ENCODE peak calls at places on chromosomes 5 and 9, in seven cellular contexts. V is heart left ventricle, K is body of pancreas, D is HCT116, A is adrenal gland, Y is breast epithelium, L is IMR-90. S is an unnamed sample.

GRCh38 chr9:90966475-90967150 is 165.0 kb downstream of the SYK start:
- DNase-seq in V (no peak), K (no peak), D (no peak), A (no peak), Y (no peak), L (peak), S (no peak)

GRCh38 chr5:136526798-136527197 is 161.5 kb upstream of the TRPC7 start:
- DNase-seq in V (no peak), K (no peak), D (no peak), A (no peak), Y (no peak), L (no peak), S (no peak)

GRCh38 chr5:78331523-78332080 is 28.8 kb upstream of the SCAMP1 start:
- DNase-seq in V (no peak), K (no peak), D (no peak), A (no peak), Y (no peak), L (no peak), S (no peak)

GRCh38 chr5:159331099-159331973 is 1.0 kb upstream of the IL12B start:
- DNase-seq in V (peak), K (peak), D (no peak), A (peak), Y (peak), L (peak), S (peak)

GRCh38 chr9:20220286-20220685 is 402.0 kb downstream of the MLLT3 start:
- DNase-seq in V (no peak), K (no peak), D (no peak), A (no peak), Y (no peak), L (no peak), S (no peak)

GRCh38 chr9:28899267-28899666 is 1326.0 kb upstream of the C9orf72 start:
- DNase-seq in V (no peak), K (no peak), D (no peak), A (no peak), Y (no peak), L (no peak), S (no peak)

GRCh38 chr9:96646081-96646991 is 8.8 kb downstream of the PRXL2C start:
- DNase-seq in V (no peak), K (no peak), D (no peak), A (no peak), Y (no peak), L (peak), S (no peak)

GRCh38 chr9:93893899-93894690 is 61.1 kb downstream of the BARX1 start:
- DNase-seq in V (peak), K (peak), D (no peak), A (no peak), Y (no peak), L (no peak), S (no peak)

GRCh38 chr5:164370841-164371240 is 865.4 kb downstream of the MAT2B start:
- DNase-seq in V (no peak), K (no peak), D (no peak), A (no peak), Y (no peak), L (peak), S (no peak)

GRCh38 chr5:169431386-169431785 is 130.4 kb upstream of the SLIT3 start:
- DNase-seq in V (no peak), K (no peak), D (no peak), A (no peak), Y (no peak), L (no peak), S (no peak)

GRCh38 chr5:117058740-117059139 is 484.1 kb upstream of the SEMA6A start:
- DNase-seq in V (no peak), K (no peak), D (no peak), A (no peak), Y (no peak), L (no peak), S (no peak)

GRCh38 chr9:112793213-112793810 is 42.8 kb downstream of the SNX30 start:
- DNase-seq in V (peak), K (peak), D (peak), A (peak), Y (no peak), L (peak), S (peak)

GRCh38 chr5:98763001-98763630 is 10.3 kb upstream of the RGMB start:
- DNase-seq in V (no peak), K (no peak), D (no peak), A (no peak), Y (no peak), L (peak), S (no peak)

GRCh38 chr5:83343345-83343744 is 128.2 kb upstream of the VCAN start:
- DNase-seq in V (no peak), K (no peak), D (no peak), A (no peak), Y (no peak), L (no peak), S (no peak)

GRCh38 chr9:98162638-98163037 is 29.8 kb downstream of the CORO2A start:
- DNase-seq in V (no peak), K (no peak), D (no peak), A (no peak), Y (no peak), L (no peak), S (no peak)

GRCh38 chr9:127005770-127006314 is 91.3 kb downstream of the RALGPS1 start:
- DNase-seq in V (no peak), K (no peak), D (no peak), A (no peak), Y (no peak), L (no peak), S (no peak)

GRCh38 chr5:109939109-109939682 is 249.5 kb downstream of the MAN2A1 start:
- DNase-seq in V (no peak), K (no peak), D (no peak), A (no peak), Y (no peak), L (peak), S (no peak)

GRCh38 chr5:103132684-103133083 is 12.6 kb downstream of the PPIP5K2 start:
- DNase-seq in V (no peak), K (no peak), D (no peak), A (no peak), Y (no peak), L (no peak), S (no peak)

GRCh38 chr9:80242022-80242421 is 670.3 kb downstream of the TLE4 start:
- DNase-seq in V (no peak), K (no peak), D (no peak), A (no peak), Y (no peak), L (no peak), S (no peak)

GRCh38 chr5:147805030-147805454 is 22.5 kb upstream of the JAKMIP2 start:
- DNase-seq in V (peak), K (no peak), D (no peak), A (peak), Y (no peak), L (no peak), S (no peak)

GRCh38 chr5:139638090-139638735 is 9.9 kb upstream of the CXXC5 start:
- DNase-seq in V (peak), K (peak), D (no peak), A (peak), Y (no peak), L (peak), S (peak)

GRCh38 chr5:90096415-90097081 is 313.0 kb downstream of the CETN3 start:
- DNase-seq in V (no peak), K (no peak), D (peak), A (peak), Y (no peak), L (peak), S (no peak)

GRCh38 chr5:16930487-16930886 is 5.6 kb downstream of the MYO10 start:
- DNase-seq in V (no peak), K (no peak), D (no peak), A (no peak), Y (no peak), L (no peak), S (peak)

GRCh38 chr9:132698989-132699388 is 28.7 kb downstream of the GTF3C4 start:
- DNase-seq in V (no peak), K (peak), D (no peak), A (no peak), Y (no peak), L (no peak), S (no peak)

GRCh38 chr5:173451031-173451430 is 122.8 kb upstream of the STC2 start:
- DNase-seq in V (no peak), K (no peak), D (peak), A (no peak), Y (no peak), L (peak), S (peak)

GRCh38 chr5:8633706-8634105 is 764.8 kb downstream of the MTRR start:
- DNase-seq in V (no peak), K (no peak), D (no peak), A (no peak), Y (no peak), L (peak), S (no peak)

GRCh38 chr5:105392122-105392709 is 1829.6 kb upstream of the NUDT12 start:
- DNase-seq in V (no peak), K (no peak), D (peak), A (no peak), Y (no peak), L (no peak), S (no peak)

GRCh38 chr5:116379306-116379705 is 195.3 kb downstream of the SEMA6A start:
- DNase-seq in V (no peak), K (no peak), D (no peak), A (no peak), Y (no peak), L (no peak), S (no peak)

GRCh38 chr9:107919263-107919662 is 429.7 kb upstream of the KLF4 start:
- DNase-seq in V (no peak), K (no peak), D (no peak), A (no peak), Y (no peak), L (no peak), S (no peak)

GRCh38 chr9:88814521-88815101 is 176.7 kb upstream of the S1PR3 start:
- DNase-seq in V (peak), K (no peak), D (no peak), A (peak), Y (no peak), L (peak), S (no peak)

GRCh38 chr5:93748875-93749397 is 7.5 kb upstream of the POU5F2 start:
- DNase-seq in V (no peak), K (no peak), D (no peak), A (no peak), Y (no peak), L (no peak), S (no peak)

GRCh38 chr9:17995031-17995430 is 416.2 kb downstream of the SH3GL2 start:
- DNase-seq in V (no peak), K (no peak), D (no peak), A (no peak), Y (no peak), L (no peak), S (no peak)

GRCh38 chr9:20573023-20573422 is 49.3 kb downstream of the MLLT3 start:
- DNase-seq in V (no peak), K (no peak), D (no peak), A (no peak), Y (no peak), L (no peak), S (no peak)

DNA sequence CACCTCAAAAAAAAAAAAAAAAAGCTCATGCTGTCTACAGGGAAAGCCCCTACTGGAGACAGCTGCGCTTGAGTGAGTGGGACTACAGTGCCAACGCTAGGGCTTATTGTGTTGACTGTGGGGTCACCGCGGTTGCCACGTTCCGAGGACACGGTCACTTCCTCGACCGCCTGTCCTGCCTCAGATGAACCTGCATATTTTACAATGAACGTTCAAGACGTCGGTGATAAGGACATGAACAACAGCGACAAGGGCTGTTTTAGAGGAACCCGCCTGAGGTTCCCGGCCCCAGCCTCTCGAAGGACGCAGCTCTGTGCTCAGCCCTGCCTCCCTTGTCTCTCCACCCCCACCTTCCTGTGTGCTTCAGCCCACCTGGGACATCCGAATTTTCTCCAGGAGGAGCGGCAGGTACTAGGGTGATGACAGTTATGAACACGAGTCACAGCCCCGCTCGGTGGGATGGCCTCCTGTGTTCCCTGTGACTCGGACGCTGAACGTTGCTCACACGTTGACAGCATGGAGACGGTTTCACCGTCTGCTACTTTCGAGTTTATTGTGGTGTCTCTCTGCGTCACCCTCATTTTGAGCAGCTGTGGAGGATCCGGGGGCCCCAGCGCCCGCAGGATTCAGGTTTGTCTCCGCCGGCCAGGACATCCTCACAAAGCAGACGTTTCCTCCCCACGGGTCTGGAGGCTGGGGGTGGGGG is 11.3 kb upstream of the DIPK1B start:
- DNase-seq in V (no peak), K (no peak), D (no peak), A (no peak), Y (no peak), L (peak), S (no peak)
- TF ChIP-seq POLR2A in V (no peak), K (no peak), D (no peak), A (no peak), Y (no peak), L (no peak), S (no peak)

DNA sequence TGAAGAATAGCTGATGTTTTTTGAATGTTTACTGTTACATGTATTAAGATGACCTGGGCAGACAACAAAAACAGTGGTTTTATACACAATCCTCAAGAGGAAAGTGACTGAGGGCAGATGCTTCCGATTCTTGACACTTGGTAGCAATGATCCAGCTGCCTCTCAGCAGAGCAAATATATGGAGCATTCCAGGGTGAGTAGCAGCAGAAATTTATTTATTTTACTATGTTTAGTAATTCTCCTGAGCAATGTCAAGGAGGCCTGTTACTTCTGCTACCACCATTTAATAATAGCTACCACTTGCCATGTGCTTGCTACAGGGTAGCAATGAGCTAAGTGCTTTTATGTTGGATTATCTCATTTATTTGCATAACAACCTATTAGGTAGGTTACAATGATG is 69.1 kb upstream of the NR3C1 start:
- DNase-seq in V (no peak), K (no peak), D (no peak), A (no peak), Y (no peak), L (peak), S (no peak)
- H3K4me3 ChIP-seq in V (no peak), K (no peak), D (no peak), A (no peak), Y (no peak), L (no peak), S (no peak)

DNA sequence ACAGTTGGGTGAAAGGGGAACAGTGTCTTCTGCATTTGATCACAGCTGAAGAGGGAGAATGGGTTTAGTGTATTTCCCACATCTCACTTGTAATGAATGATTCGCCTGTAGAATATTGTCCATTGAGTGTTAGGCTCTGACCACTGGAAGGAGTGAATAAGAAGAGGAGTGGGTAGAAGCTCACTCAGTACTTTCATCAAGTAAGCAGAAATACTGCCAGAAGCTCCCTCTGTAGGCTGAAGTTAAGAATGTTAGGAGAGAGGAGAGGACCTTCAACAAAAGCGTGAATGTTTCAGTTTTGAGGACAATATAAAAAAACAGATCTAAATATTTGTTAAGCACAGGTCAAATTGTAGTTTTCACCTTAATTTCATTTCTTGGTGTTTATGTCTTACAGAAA is 27.5 kb downstream of the FSD1L start:
- DNase-seq in V (no peak), K (no peak), D (no peak), A (no peak), Y (no peak), L (peak), S (no peak)
- TF ChIP-seq CTCF in V (peak), K (peak), D (peak), A (peak), Y (no peak), L (peak), S (no peak)

DNA sequence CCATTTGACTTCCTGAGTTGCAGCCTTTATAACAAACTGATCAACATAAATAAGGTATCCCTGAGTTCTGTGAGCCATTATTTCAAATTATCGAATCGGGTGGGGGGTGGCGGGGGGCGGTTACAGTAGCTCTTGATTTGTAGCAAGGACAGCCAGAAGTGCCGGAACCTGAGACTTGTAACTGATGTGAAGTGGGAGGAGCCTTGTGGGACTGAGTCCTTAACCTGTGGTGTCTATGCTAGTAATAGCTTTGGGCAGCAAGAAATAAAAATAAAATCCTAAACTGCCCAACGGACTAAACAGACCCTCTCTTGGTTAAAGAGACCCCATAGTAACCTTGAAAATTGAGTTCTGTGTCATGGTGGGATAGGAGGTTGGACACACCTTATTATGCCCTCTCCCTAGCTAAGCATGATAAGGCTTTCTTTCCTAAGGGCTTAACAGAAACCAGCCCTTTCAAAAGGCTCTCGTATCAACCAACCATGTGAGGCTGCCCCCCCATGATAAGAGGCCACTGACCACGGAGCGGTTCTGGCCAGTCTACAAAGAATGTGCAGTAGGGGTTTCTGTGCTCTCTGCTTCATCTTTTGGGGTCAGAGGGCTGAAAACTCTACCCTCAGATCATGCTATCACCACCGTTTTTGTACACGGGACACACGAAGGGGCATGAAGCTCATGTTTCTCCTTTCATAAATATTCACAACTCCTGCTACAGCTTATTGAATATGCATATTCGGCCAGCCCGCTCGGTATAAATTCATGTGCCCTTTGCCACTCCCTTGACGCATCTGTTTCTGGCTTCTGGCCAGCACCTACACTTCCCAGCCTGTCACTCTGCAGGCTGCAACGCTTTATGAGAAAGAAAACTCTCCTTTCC is 39.5 kb upstream of the IQGAP2 start:
- DNase-seq in V (no peak), K (peak), D (no peak), A (no peak), Y (no peak), L (no peak), S (peak)
- TF ChIP-seq POLR2A in V (no peak), K (no peak), D (no peak), A (no peak), Y (no peak), L (no peak), S (no peak)

DNA sequence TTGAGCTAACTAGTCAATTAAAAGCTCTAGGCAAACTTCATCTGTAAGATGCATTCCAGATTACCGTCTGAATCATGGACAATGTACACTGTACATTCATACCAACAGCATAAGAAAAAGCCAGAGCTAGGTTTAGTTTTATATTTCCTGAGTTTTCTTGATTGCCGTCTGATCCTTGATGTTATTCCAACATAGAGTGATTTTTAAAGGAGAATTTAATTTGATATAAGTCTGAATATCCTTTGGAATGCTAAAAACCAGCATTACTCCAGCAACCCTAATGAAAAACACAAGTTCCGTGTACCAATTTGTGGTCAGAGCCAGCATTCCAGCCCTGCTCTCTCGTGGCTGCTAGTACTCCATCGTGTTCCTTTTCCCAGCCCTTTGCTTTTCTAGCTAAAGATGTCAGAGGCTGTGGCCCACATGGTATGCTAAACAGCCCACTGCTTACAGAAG is 246.6 kb upstream of the GAS1 start:
- DNase-seq in V (no peak), K (no peak), D (no peak), A (no peak), Y (peak), L (peak), S (peak)
- H3K4me3 ChIP-seq in V (no peak), K (no peak), D (no peak), A (no peak), Y (no peak), L (no peak), S (no peak)

S was measured in testis.